ENCODE peak calls at places on chromosomes 11 and 22, in four cellular contexts. J is amygdala, P is KBM-7, G is Calu3. I is an unnamed sample.

GRCh38 chr11:2522636-2523255 is 77.9 kb downstream of the KCNQ1 start:
- DNase-seq in J (no peak), G (no peak), P (no peak), I (no peak)

GRCh38 chr11:111775024-111775710 is 9.0 kb upstream of the PPP2R1B start:
- DNase-seq in P (no peak), G (no peak), J (no peak), I (no peak)

GRCh38 chr11:93016595-93016994 is 47.1 kb downstream of the MTNR1B start:
- DNase-seq in J (no peak), G (no peak), P (peak; percentile 1), I (no peak)

GRCh38 chr11:133844217-133844616 is 1.1 kb downstream of the SPATA19 start:
- DNase-seq in P (no peak), J (no peak), G (no peak), I (no peak)

GRCh38 chr11:106091480-106092123 is 14.1 kb downstream of the AASDHPPT start:
- DNase-seq in J (no peak), G (no peak), P (no peak), I (no peak)

GRCh38 chr22:20582171-20582511 is 74.7 kb downstream of the MED15 start:
- DNase-seq in G (no peak), P (no peak), J (no peak), I (no peak)

GRCh38 chr22:45083659-45084305 is 74.0 kb upstream of the PHF21B start:
- DNase-seq in G (no peak), P (no peak), J (no peak), I (no peak)

GRCh38 chr11:97751405-97751804 is 1269.3 kb upstream of the CNTN5 start:
- DNase-seq in J (peak; percentile 27), G (no peak), P (no peak), I (no peak)

GRCh38 chr11:6258571-6258998 is 1.1 kb upstream of the CCKBR start:
- DNase-seq in J (no peak), G (no peak), P (no peak), I (no peak)

GRCh38 chr11:132858203-132858602 is 674.1 kb downstream of the OPCML start:
- DNase-seq in P (peak; percentile 1), G (no peak), J (no peak), I (no peak)

GRCh38 chr11:331332-332060 is 10.8 kb upstream of the IFITM3 start:
- DNase-seq in J (no peak), P (no peak), G (no peak), I (no peak)

GRCh38 chr22:43345761-43346261 is 2.6 kb upstream of the SCUBE1 start:
- DNase-seq in J (no peak), G (no peak), P (no peak), I (no peak)

GRCh38 chr22:45029501-45029900 is 19.7 kb upstream of the PHF21B start:
- DNase-seq in P (no peak), G (no peak), J (no peak), I (no peak)

GRCh38 chr11:77819411-77819920 is 1.1 kb downstream of the RSF1 start:
- DNase-seq in J (peak; percentile 80), P (peak; percentile 90), G (peak; percentile 79), I (peak; percentile 93)

GRCh38 chr11:130068546-130068985 is 1.1 kb upstream of the APLP2 start:
- DNase-seq in G (no peak), J (no peak), P (no peak), I (no peak)

GRCh38 chr11:78228467-78228866 is 39.7 kb downstream of the USP35 start:
- DNase-seq in J (no peak), P (peak; percentile 87), G (peak; percentile 45), I (no peak)

GRCh38 chr11:36451681-36452080 is 58.4 kb downstream of the TRAF6 start:
- DNase-seq in P (no peak), G (no peak), J (no peak), I (no peak)

GRCh38 chr11:129315781-129316579 is 59.7 kb upstream of the BARX2 start:
- DNase-seq in G (peak; percentile 67), J (no peak), P (no peak), I (peak; percentile 56)

GRCh38 chr11:32527776-32528175 is 55.9 kb upstream of the EIF3M start:
- DNase-seq in G (no peak), J (peak; percentile 14), P (no peak), I (no peak)

GRCh38 chr11:3049430-3050243 is 7.6 kb downstream of the CARS1 start:
- DNase-seq in G (peak; percentile 75), P (peak; percentile 71), J (peak; percentile 86), I (peak; percentile 81)

GRCh38 chr11:102268083-102268984 is 49.0 kb upstream of the BIRC3 start:
- DNase-seq in J (no peak), G (peak; percentile 90), P (peak; percentile 66), I (peak; percentile 95)

GRCh38 chr11:129750343-129751292 is 65.0 kb upstream of the TMEM45B start:
- DNase-seq in J (no peak), P (peak; percentile 80), G (peak; percentile 81), I (peak; percentile 89)

GRCh38 chr11:86346513-86346912 is 28.2 kb upstream of the CCDC81 start:
- DNase-seq in P (no peak), J (no peak), G (no peak), I (no peak)

GRCh38 chr22:17980638-17981051 is 43.7 kb downstream of the MICAL3 start:
- DNase-seq in P (peak; percentile 91), G (peak; percentile 16), J (no peak), I (peak; percentile 89)

GRCh38 chr11:58392741-58393140 is 13.9 kb downstream of the OR5B3 start:
- DNase-seq in P (no peak), J (no peak), G (peak; percentile 10), I (no peak)

GRCh38 chr11:125084057-125084416 is 20.9 kb downstream of the SLC37A2 start:
- DNase-seq in J (no peak), G (no peak), P (no peak), I (no peak)

GRCh38 chr11:72430743-72431570 is 3.4 kb downstream of the CLPB start:
- DNase-seq in J (peak; percentile 26), P (peak; percentile 71), G (peak; percentile 41), I (no peak)

GRCh38 chr11:68050371-68050841 is 11.6 kb downstream of the TCIRG1 start:
- DNase-seq in P (no peak), G (no peak), J (no peak), I (no peak)

GRCh38 chr22:48746789-48747425 is 1080.8 kb downstream of the BRD1 start:
- DNase-seq in G (no peak), P (no peak), J (no peak), I (peak; percentile 3)

GRCh38 chr11:17744151-17744940 is 9.8 kb downstream of the KCNC1 start:
- DNase-seq in P (no peak), J (no peak), G (no peak), I (no peak)

GRCh38 chr11:16356057-16356750 is at the start of gene SOX6:
- DNase-seq in J (no peak), P (no peak), G (peak; percentile 14), I (no peak)

I was measured in Peyer's patch.